ENCODE peak calls at places on chromosomes 11 and 22, in eight cellular contexts. One of them, this sample, is unnamed.
A peak's percentile ranks its signal among the peaks of the same experiment; 100 is the strongest.

GRCh38 chr11:63996512-63996911 is 10.3 kb downstream of the OTUB1 start:
- DNase-seq in brain microvascular endothelial cell: no peak
- DNase-seq in fibroblast of lung: no peak
- DNase-seq in cardiac fibroblast: no peak
- DNase-seq in glutamatergic neuron: no peak
- DNase-seq in neural crest cell: no peak
- DNase-seq in body of pancreas: no peak
- DNase-seq in activated CD8-positive, alpha-beta T cell treated with anti-CD3 and anti-CD28 coated beads for 36 hours: no peak
- DNase-seq in this sample: no peak

GRCh38 chr11:110409174-110409573 is 20.6 kb upstream of the FDX1 start:
- DNase-seq in cardiac fibroblast: peak; percentile 55
- DNase-seq in body of pancreas: no peak
- DNase-seq in activated CD8-positive, alpha-beta T cell treated with anti-CD3 and anti-CD28 coated beads for 36 hours: no peak
- DNase-seq in brain microvascular endothelial cell: no peak
- DNase-seq in fibroblast of lung: no peak
- DNase-seq in glutamatergic neuron: no peak
- DNase-seq in neural crest cell: no peak
- DNase-seq in this sample: no peak

GRCh38 chr11:43399983-43400630 is 41.4 kb downstream of the TTC17 start:
- DNase-seq in glutamatergic neuron: no peak
- DNase-seq in body of pancreas: no peak
- DNase-seq in fibroblast of lung: peak; percentile 7
- DNase-seq in brain microvascular endothelial cell: peak; percentile 5
- DNase-seq in activated CD8-positive, alpha-beta T cell treated with anti-CD3 and anti-CD28 coated beads for 36 hours: peak; percentile 49
- DNase-seq in cardiac fibroblast: no peak
- DNase-seq in neural crest cell: no peak
- DNase-seq in this sample: peak; percentile 4

GRCh38 chr11:86220654-86221053 is 23.9 kb upstream of the EED start:
- DNase-seq in glutamatergic neuron: no peak
- DNase-seq in activated CD8-positive, alpha-beta T cell treated with anti-CD3 and anti-CD28 coated beads for 36 hours: no peak
- DNase-seq in brain microvascular endothelial cell: no peak
- DNase-seq in body of pancreas: no peak
- DNase-seq in cardiac fibroblast: no peak
- DNase-seq in neural crest cell: no peak
- DNase-seq in fibroblast of lung: no peak
- DNase-seq in this sample: no peak

GRCh38 chr11:123681007-123681406 is 26.6 kb upstream of the SCN3B start:
- DNase-seq in brain microvascular endothelial cell: no peak
- DNase-seq in fibroblast of lung: no peak
- DNase-seq in glutamatergic neuron: no peak
- DNase-seq in cardiac fibroblast: no peak
- DNase-seq in neural crest cell: no peak
- DNase-seq in body of pancreas: no peak
- DNase-seq in activated CD8-positive, alpha-beta T cell treated with anti-CD3 and anti-CD28 coated beads for 36 hours: peak; percentile 31
- DNase-seq in this sample: no peak

GRCh38 chr22:35705141-35705540 is 12.5 kb upstream of the APOL5 start:
- DNase-seq in cardiac fibroblast: peak; percentile 84
- DNase-seq in glutamatergic neuron: no peak
- DNase-seq in brain microvascular endothelial cell: peak; percentile 85
- DNase-seq in fibroblast of lung: peak; percentile 84
- DNase-seq in activated CD8-positive, alpha-beta T cell treated with anti-CD3 and anti-CD28 coated beads for 36 hours: no peak
- DNase-seq in neural crest cell: no peak
- DNase-seq in body of pancreas: no peak
- DNase-seq in this sample: peak; percentile 81

GRCh38 chr11:79546366-79546765 is 105.5 kb upstream of the TENM4 start:
- DNase-seq in neural crest cell: no peak
- DNase-seq in brain microvascular endothelial cell: no peak
- DNase-seq in glutamatergic neuron: no peak
- DNase-seq in cardiac fibroblast: no peak
- DNase-seq in activated CD8-positive, alpha-beta T cell treated with anti-CD3 and anti-CD28 coated beads for 36 hours: no peak
- DNase-seq in fibroblast of lung: no peak
- DNase-seq in body of pancreas: no peak
- DNase-seq in this sample: no peak

GRCh38 chr11:117766576-117766975 is 30.4 kb downstream of the DSCAML1 start:
- DNase-seq in cardiac fibroblast: no peak
- DNase-seq in neural crest cell: no peak
- DNase-seq in glutamatergic neuron: no peak
- DNase-seq in fibroblast of lung: no peak
- DNase-seq in body of pancreas: no peak
- DNase-seq in activated CD8-positive, alpha-beta T cell treated with anti-CD3 and anti-CD28 coated beads for 36 hours: no peak
- DNase-seq in brain microvascular endothelial cell: no peak
- DNase-seq in this sample: no peak

GRCh38 chr11:121132211-121132976 is 31.4 kb downstream of the TECTA start:
- DNase-seq in glutamatergic neuron: no peak
- DNase-seq in neural crest cell: no peak
- DNase-seq in fibroblast of lung: peak; percentile 17
- DNase-seq in cardiac fibroblast: no peak
- DNase-seq in body of pancreas: no peak
- DNase-seq in brain microvascular endothelial cell: no peak
- DNase-seq in activated CD8-positive, alpha-beta T cell treated with anti-CD3 and anti-CD28 coated beads for 36 hours: no peak
- DNase-seq in this sample: peak; percentile 21
- TF ChIP-seq CTCF in glutamatergic neuron: no peak
- TF ChIP-seq CTCF in neural crest cell: peak; percentile 26
- TF ChIP-seq CTCF in fibroblast of lung: no peak
- TF ChIP-seq CTCF in cardiac fibroblast: no peak
- TF ChIP-seq CTCF in body of pancreas: no peak
- TF ChIP-seq CTCF in brain microvascular endothelial cell: no peak
- TF ChIP-seq CTCF in activated CD8-positive, alpha-beta T cell treated with anti-CD3 and anti-CD28 coated beads for 36 hours: no peak
- TF ChIP-seq CTCF in this sample: peak; percentile 37

GRCh38 chr11:839280-839623 is 3.1 kb downstream of the POLR2L start:
- DNase-seq in cardiac fibroblast: no peak
- DNase-seq in neural crest cell: no peak
- DNase-seq in body of pancreas: no peak
- DNase-seq in activated CD8-positive, alpha-beta T cell treated with anti-CD3 and anti-CD28 coated beads for 36 hours: no peak
- DNase-seq in fibroblast of lung: no peak
- DNase-seq in glutamatergic neuron: no peak
- DNase-seq in brain microvascular endothelial cell: no peak
- DNase-seq in this sample: no peak

GRCh38 chr11:837990-838307 is 4.4 kb downstream of the POLR2L start:
- DNase-seq in glutamatergic neuron: no peak
- DNase-seq in neural crest cell: no peak
- DNase-seq in activated CD8-positive, alpha-beta T cell treated with anti-CD3 and anti-CD28 coated beads for 36 hours: no peak
- DNase-seq in body of pancreas: no peak
- DNase-seq in cardiac fibroblast: no peak
- DNase-seq in fibroblast of lung: no peak
- DNase-seq in brain microvascular endothelial cell: no peak
- DNase-seq in this sample: no peak

GRCh38 chr11:841981-842369 is 354 bp downstream of the POLR2L start:
- DNase-seq in glutamatergic neuron: no peak
- DNase-seq in brain microvascular endothelial cell: no peak
- DNase-seq in body of pancreas: no peak
- DNase-seq in activated CD8-positive, alpha-beta T cell treated with anti-CD3 and anti-CD28 coated beads for 36 hours: no peak
- DNase-seq in fibroblast of lung: no peak
- DNase-seq in neural crest cell: no peak
- DNase-seq in cardiac fibroblast: no peak
- DNase-seq in this sample: no peak

GRCh38 chr11:838441-839279 is 3.7 kb downstream of the POLR2L start:
- DNase-seq in cardiac fibroblast: no peak
- DNase-seq in glutamatergic neuron: peak; percentile 69
- DNase-seq in brain microvascular endothelial cell: no peak
- DNase-seq in activated CD8-positive, alpha-beta T cell treated with anti-CD3 and anti-CD28 coated beads for 36 hours: no peak
- DNase-seq in fibroblast of lung: no peak
- DNase-seq in neural crest cell: no peak
- DNase-seq in body of pancreas: peak; percentile 65
- DNase-seq in this sample: no peak

DNA sequence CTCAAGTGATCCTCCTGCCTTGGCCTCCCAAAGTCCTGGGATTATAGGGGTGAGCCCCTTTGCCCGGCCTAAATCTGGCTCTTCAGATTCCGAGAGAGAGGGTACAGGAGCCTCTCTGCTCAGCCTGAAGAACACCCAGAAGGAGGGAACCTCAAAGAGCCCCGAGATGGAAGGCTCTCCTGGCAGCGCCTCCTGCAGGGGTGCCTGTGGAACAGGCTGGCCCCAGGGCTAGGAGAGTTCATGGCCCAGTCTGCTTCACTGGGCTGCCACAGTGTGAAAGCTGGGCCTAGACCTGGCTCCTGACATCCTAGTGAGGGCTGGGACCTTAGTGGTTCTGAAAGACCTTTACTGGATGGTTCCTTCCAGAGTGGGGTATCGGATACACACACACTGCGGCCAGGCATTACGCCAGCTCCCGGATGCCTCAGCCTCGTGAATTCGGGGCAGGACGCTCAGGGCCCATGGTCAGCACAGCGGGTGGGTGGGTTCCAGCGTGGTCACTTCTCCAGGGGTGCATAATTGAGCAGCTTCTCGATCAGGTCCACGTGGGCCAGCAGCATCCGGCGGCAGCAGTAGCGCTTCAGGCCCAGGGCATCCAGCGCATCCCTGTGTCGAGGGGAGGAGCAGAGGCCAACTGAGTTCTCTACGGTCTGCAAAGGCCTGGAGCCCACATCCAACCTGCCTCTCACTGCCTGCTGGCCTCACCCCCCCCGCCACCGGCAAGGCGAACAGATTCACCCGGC is 2.3 kb downstream of the POLR2L start:
- DNase-seq in neural crest cell: no peak
- DNase-seq in glutamatergic neuron: no peak
- DNase-seq in cardiac fibroblast: no peak
- DNase-seq in brain microvascular endothelial cell: no peak
- DNase-seq in body of pancreas: no peak
- DNase-seq in activated CD8-positive, alpha-beta T cell treated with anti-CD3 and anti-CD28 coated beads for 36 hours: no peak
- DNase-seq in fibroblast of lung: no peak
- DNase-seq in this sample: no peak
- TF ChIP-seq CTCF in neural crest cell: peak; percentile 29
- TF ChIP-seq CTCF in glutamatergic neuron: no peak
- TF ChIP-seq CTCF in cardiac fibroblast: peak; percentile 43
- TF ChIP-seq CTCF in brain microvascular endothelial cell: peak; percentile 60
- TF ChIP-seq CTCF in body of pancreas: no peak
- TF ChIP-seq CTCF in activated CD8-positive, alpha-beta T cell treated with anti-CD3 and anti-CD28 coated beads for 36 hours: no peak
- TF ChIP-seq CTCF in fibroblast of lung: peak; percentile 37
- TF ChIP-seq CTCF in this sample: peak; percentile 60

GRCh38 chr11:12279672-12280108 is 97.7 kb upstream of the PARVA start:
- DNase-seq in brain microvascular endothelial cell: no peak
- DNase-seq in neural crest cell: no peak
- DNase-seq in glutamatergic neuron: no peak
- DNase-seq in fibroblast of lung: no peak
- DNase-seq in body of pancreas: peak; percentile 5
- DNase-seq in activated CD8-positive, alpha-beta T cell treated with anti-CD3 and anti-CD28 coated beads for 36 hours: no peak
- DNase-seq in cardiac fibroblast: no peak
- DNase-seq in this sample: no peak

GRCh38 chr11:12280199-12280837 is 97.1 kb upstream of the PARVA start:
- DNase-seq in neural crest cell: no peak
- DNase-seq in activated CD8-positive, alpha-beta T cell treated with anti-CD3 and anti-CD28 coated beads for 36 hours: no peak
- DNase-seq in fibroblast of lung: no peak
- DNase-seq in brain microvascular endothelial cell: no peak
- DNase-seq in cardiac fibroblast: no peak
- DNase-seq in body of pancreas: peak; percentile 2
- DNase-seq in glutamatergic neuron: no peak
- DNase-seq in this sample: no peak

GRCh38 chr11:12280838-12281565 is 96.4 kb upstream of the PARVA start:
- DNase-seq in activated CD8-positive, alpha-beta T cell treated with anti-CD3 and anti-CD28 coated beads for 36 hours: peak; percentile 32
- DNase-seq in neural crest cell: no peak
- DNase-seq in fibroblast of lung: peak; percentile 83
- DNase-seq in glutamatergic neuron: no peak
- DNase-seq in cardiac fibroblast: no peak
- DNase-seq in brain microvascular endothelial cell: peak; percentile 58
- DNase-seq in body of pancreas: peak; percentile 3
- DNase-seq in this sample: no peak

GRCh38 chr11:12282676-12283075 is 94.7 kb upstream of the PARVA start:
- DNase-seq in glutamatergic neuron: no peak
- DNase-seq in cardiac fibroblast: no peak
- DNase-seq in fibroblast of lung: peak; percentile 55
- DNase-seq in activated CD8-positive, alpha-beta T cell treated with anti-CD3 and anti-CD28 coated beads for 36 hours: no peak
- DNase-seq in body of pancreas: no peak
- DNase-seq in brain microvascular endothelial cell: no peak
- DNase-seq in neural crest cell: no peak
- DNase-seq in this sample: no peak

GRCh38 chr11:12281571-12282478 is 95.5 kb upstream of the PARVA start:
- DNase-seq in glutamatergic neuron: peak; percentile 89
- DNase-seq in fibroblast of lung: peak; percentile 75
- DNase-seq in neural crest cell: peak; percentile 91
- DNase-seq in body of pancreas: peak; percentile 90
- DNase-seq in cardiac fibroblast: peak; percentile 87
- DNase-seq in brain microvascular endothelial cell: peak; percentile 86
- DNase-seq in activated CD8-positive, alpha-beta T cell treated with anti-CD3 and anti-CD28 coated beads for 36 hours: peak; percentile 84
- DNase-seq in this sample: peak; percentile 77
- TF ChIP-seq CTCF in glutamatergic neuron: peak; percentile 99
- TF ChIP-seq CTCF in fibroblast of lung: peak; percentile 96
- TF ChIP-seq CTCF in neural crest cell: peak; percentile 99
- TF ChIP-seq CTCF in body of pancreas: peak; percentile 99
- TF ChIP-seq CTCF in cardiac fibroblast: peak; percentile 89
- TF ChIP-seq CTCF in brain microvascular endothelial cell: peak; percentile 94
- TF ChIP-seq CTCF in activated CD8-positive, alpha-beta T cell treated with anti-CD3 and anti-CD28 coated beads for 36 hours: peak; percentile 97
- TF ChIP-seq CTCF in this sample: peak; percentile 99

GRCh38 chr11:2390871-2391662 is 9.5 kb upstream of the TSSC4 start:
- DNase-seq in cardiac fibroblast: peak; percentile 54
- DNase-seq in brain microvascular endothelial cell: peak; percentile 36
- DNase-seq in fibroblast of lung: peak; percentile 85
- DNase-seq in body of pancreas: no peak
- DNase-seq in neural crest cell: no peak
- DNase-seq in activated CD8-positive, alpha-beta T cell treated with anti-CD3 and anti-CD28 coated beads for 36 hours: no peak
- DNase-seq in glutamatergic neuron: no peak
- DNase-seq in this sample: peak; percentile 61

GRCh38 chr11:2390091-2390870 is 10.3 kb upstream of the TSSC4 start:
- DNase-seq in brain microvascular endothelial cell: no peak
- DNase-seq in cardiac fibroblast: no peak
- DNase-seq in activated CD8-positive, alpha-beta T cell treated with anti-CD3 and anti-CD28 coated beads for 36 hours: no peak
- DNase-seq in neural crest cell: no peak
- DNase-seq in fibroblast of lung: no peak
- DNase-seq in body of pancreas: no peak
- DNase-seq in glutamatergic neuron: no peak
- DNase-seq in this sample: no peak

GRCh38 chr11:2388431-2389024 is 11.4 kb downstream of the CD81 start:
- DNase-seq in fibroblast of lung: no peak
- DNase-seq in glutamatergic neuron: no peak
- DNase-seq in cardiac fibroblast: no peak
- DNase-seq in activated CD8-positive, alpha-beta T cell treated with anti-CD3 and anti-CD28 coated beads for 36 hours: no peak
- DNase-seq in body of pancreas: no peak
- DNase-seq in neural crest cell: no peak
- DNase-seq in brain microvascular endothelial cell: no peak
- DNase-seq in this sample: no peak

GRCh38 chr11:2387266-2387982 is 10.3 kb downstream of the CD81 start:
- DNase-seq in neural crest cell: no peak
- DNase-seq in glutamatergic neuron: no peak
- DNase-seq in fibroblast of lung: peak; percentile 27
- DNase-seq in body of pancreas: no peak
- DNase-seq in brain microvascular endothelial cell: no peak
- DNase-seq in cardiac fibroblast: peak; percentile 47
- DNase-seq in activated CD8-positive, alpha-beta T cell treated with anti-CD3 and anti-CD28 coated beads for 36 hours: peak; percentile 39
- DNase-seq in this sample: peak; percentile 61

DNA sequence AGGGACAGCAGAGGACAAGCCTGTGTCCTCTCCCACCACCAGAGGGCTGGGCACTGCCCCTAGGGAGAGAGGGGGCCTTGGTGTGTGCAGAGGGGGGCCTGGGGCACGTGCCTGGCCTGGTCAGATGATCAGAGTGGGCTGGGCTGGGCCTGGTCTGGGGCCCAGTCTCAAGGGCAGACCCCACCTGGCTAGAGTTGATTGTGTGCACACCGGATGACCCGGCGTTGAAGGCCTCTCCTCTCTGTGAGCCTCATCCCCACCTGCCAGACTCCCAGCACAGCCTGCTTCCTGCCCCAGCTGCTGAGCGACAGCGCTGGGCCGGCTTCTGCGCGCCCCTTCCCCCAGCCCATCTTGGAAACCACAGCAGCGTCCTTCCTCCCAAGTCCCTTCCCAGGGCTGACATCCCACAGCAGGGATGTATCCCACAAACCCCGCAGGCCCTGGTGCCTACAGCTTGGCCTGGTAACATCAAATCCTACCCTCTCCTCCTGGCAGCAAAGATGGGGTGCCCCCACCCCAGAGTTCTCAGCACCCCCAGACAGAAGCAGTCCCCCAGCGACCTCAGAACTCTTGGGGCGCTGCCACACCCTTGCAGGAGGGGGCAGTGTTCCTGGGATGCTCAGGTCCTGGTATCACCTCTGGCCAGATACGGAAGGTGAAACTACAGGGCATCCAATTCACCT is 11.1 kb upstream of the TSSC4 start:
- DNase-seq in brain microvascular endothelial cell: no peak
- DNase-seq in fibroblast of lung: no peak
- DNase-seq in glutamatergic neuron: peak; percentile 55
- DNase-seq in neural crest cell: no peak
- DNase-seq in activated CD8-positive, alpha-beta T cell treated with anti-CD3 and anti-CD28 coated beads for 36 hours: no peak
- DNase-seq in body of pancreas: no peak
- DNase-seq in cardiac fibroblast: no peak
- DNase-seq in this sample: no peak
- TF ChIP-seq CTCF in brain microvascular endothelial cell: peak; percentile 38
- TF ChIP-seq CTCF in fibroblast of lung: no peak
- TF ChIP-seq CTCF in glutamatergic neuron: no peak
- TF ChIP-seq CTCF in neural crest cell: peak; percentile 23
- TF ChIP-seq CTCF in activated CD8-positive, alpha-beta T cell treated with anti-CD3 and anti-CD28 coated beads for 36 hours: no peak
- TF ChIP-seq CTCF in body of pancreas: no peak
- TF ChIP-seq CTCF in cardiac fibroblast: no peak
- TF ChIP-seq CTCF in this sample: peak; percentile 31